ENCODE peak calls at places on chromosome 21, in nine cellular contexts. Q is activated naive CD4-positive, alpha-beta T cell treated with anti-CD3 and anti-CD28 coated beads, Interleukin-2, amount 10 ng/mL, durations not matched to agents 7 days and 5 days; F is cardiac fibroblast; J is HFFc6; W is heart left ventricle; P is GM23248; G is NCI-H1105; I is putamen; L is T-helper 17 cell. Z is an unnamed sample.
A peak's percentile ranks its signal among the peaks of the same experiment; 100 is the strongest.

GRCh38 chr21:36630485-36631206 is 68.3 kb upstream of the SIM2 start:
- DNase-seq in Q (peak; percentile 69), F (peak; percentile 65), J (no peak), W (peak; percentile 75), P (peak; percentile 66), G (peak; percentile 58), I (peak; percentile 30), L (peak; percentile 39), Z (peak; percentile 33)

GRCh38 chr21:14541840-14542495 is 4.1 kb downstream of the SAMSN1 start:
- DNase-seq in Q (peak; percentile 33), F (peak; percentile 62), J (no peak), W (no peak), P (no peak), G (no peak), I (no peak), L (no peak), Z (no peak)

GRCh38 chr21:38303300-38303699 is 46.5 kb downstream of the KCNJ15 start:
- DNase-seq in Q (no peak), F (peak; percentile 96), J (peak; percentile 87), W (no peak), P (peak; percentile 98), G (no peak), I (no peak), L (no peak), Z (peak; percentile 93)

GRCh38 chr21:45497846-45498645 is 44.2 kb downstream of the SLC19A1 start:
- DNase-seq in Q (no peak), F (no peak), J (no peak), W (peak; percentile 40), P (no peak), G (no peak), I (no peak), L (peak; percentile 6), Z (no peak)

GRCh38 chr21:42829954-42830353 is 49.4 kb downstream of the WDR4 start:
- DNase-seq in Q (no peak), F (no peak), J (no peak), W (no peak), P (no peak), G (no peak), I (no peak), L (no peak), Z (no peak)

GRCh38 chr21:36980280-36981048 is 14.0 kb upstream of the HLCS start:
- DNase-seq in Q (peak; percentile 29), F (peak; percentile 45), J (no peak), W (peak; percentile 69), P (peak; percentile 58), G (peak; percentile 55), I (no peak), L (no peak), Z (no peak)

GRCh38 chr21:41162111-41162510 is 5.8 kb upstream of the BACE2 start:
- DNase-seq in Q (no peak), F (no peak), J (no peak), W (no peak), P (no peak), G (no peak), I (no peak), L (no peak), Z (no peak)

GRCh38 chr21:34867785-34868184 is 181.3 kb downstream of the RUNX1 start:
- DNase-seq in Q (no peak), F (no peak), J (no peak), W (no peak), P (no peak), G (no peak), I (no peak), L (no peak), Z (no peak)

GRCh38 chr21:46393451-46393940 is 65.2 kb upstream of the DIP2A start:
- DNase-seq in Q (no peak), F (no peak), J (no peak), W (peak; percentile 54), P (peak; percentile 2), G (no peak), I (no peak), L (no peak), Z (no peak)

GRCh38 chr21:29682800-29683199 is 257.0 kb downstream of the GRIK1 start:
- DNase-seq in Q (no peak), F (no peak), J (no peak), W (no peak), P (no peak), G (no peak), I (no peak), L (no peak), Z (no peak)

GRCh38 chr21:42118901-42119300 is 47.8 kb downstream of the UMODL1 start:
- DNase-seq in Q (peak; percentile 41), F (no peak), J (no peak), W (peak; percentile 55), P (peak; percentile 17), G (no peak), I (no peak), L (no peak), Z (no peak)

GRCh38 chr21:35911412-35912191 is 148.7 kb downstream of the SETD4 start:
- DNase-seq in Q (no peak), F (no peak), J (no peak), W (no peak), P (no peak), G (no peak), I (no peak), L (no peak), Z (no peak)

GRCh38 chr21:15775291-15775690 is 45.5 kb downstream of the USP25 start:
- DNase-seq in Q (no peak), F (no peak), J (no peak), W (no peak), P (peak; percentile 23), G (no peak), I (no peak), L (no peak), Z (no peak)

GRCh38 chr21:35648512-35648911 is 411.8 kb downstream of the SETD4 start:
- DNase-seq in Q (no peak), F (no peak), J (no peak), W (no peak), P (no peak), G (peak; percentile 30), I (no peak), L (no peak), Z (no peak)

GRCh38 chr21:43198376-43198775 is 29.6 kb downstream of the CRYAA start:
- DNase-seq in Q (no peak), F (no peak), J (no peak), W (no peak), P (no peak), G (no peak), I (no peak), L (no peak), Z (no peak)

GRCh38 chr21:43900078-43900385 is 35.0 kb downstream of the AGPAT3 start:
- DNase-seq in Q (no peak), F (no peak), J (no peak), W (no peak), P (no peak), G (no peak), I (no peak), L (no peak), Z (peak; percentile 1)

GRCh38 chr21:24693779-24694178 is 913.5 kb downstream of the MRPL39 start:
- DNase-seq in Q (no peak), F (no peak), J (no peak), W (no peak), P (no peak), G (no peak), I (peak; percentile 49), L (no peak), Z (no peak)

GRCh38 chr21:41900401-41900800 is 21.3 kb upstream of the PRDM15 start:
- DNase-seq in Q (no peak), F (no peak), J (no peak), W (no peak), P (no peak), G (no peak), I (no peak), L (no peak), Z (no peak)

GRCh38 chr21:26850116-26850643 is 5.0 kb upstream of the ADAMTS1 start:
- DNase-seq in Q (no peak), F (peak; percentile 80), J (peak; percentile 48), W (no peak), P (peak; percentile 60), G (no peak), I (peak; percentile 74), L (no peak), Z (no peak)

GRCh38 chr21:42623684-42624083 is 29.7 kb upstream of the PDE9A start:
- DNase-seq in Q (no peak), F (no peak), J (no peak), W (no peak), P (no peak), G (no peak), I (no peak), L (no peak), Z (no peak)

GRCh38 chr21:44513389-44514217 is 26.4 kb downstream of the KRTAP10-1 start:
- DNase-seq in Q (no peak), F (no peak), J (no peak), W (peak; percentile 47), P (no peak), G (peak; percentile 90), I (no peak), L (no peak), Z (no peak)

GRCh38 chr21:43196789-43197188 is 28.0 kb downstream of the CRYAA start:
- DNase-seq in Q (no peak), F (peak; percentile 46), J (no peak), W (peak; percentile 29), P (no peak), G (no peak), I (no peak), L (no peak), Z (no peak)

GRCh38 chr21:20424943-20425342 is 573.3 kb upstream of the NCAM2 start:
- DNase-seq in Q (no peak), F (no peak), J (no peak), W (no peak), P (no peak), G (no peak), I (no peak), L (no peak), Z (no peak)

GRCh38 chr21:35611752-35612151 is 448.6 kb downstream of the SETD4 start:
- DNase-seq in Q (no peak), F (peak; percentile 14), J (peak; percentile 39), W (no peak), P (no peak), G (no peak), I (no peak), L (no peak), Z (no peak)

GRCh38 chr21:14773777-14774345 is 227.7 kb upstream of the SAMSN1 start:
- DNase-seq in Q (peak; percentile 72), F (peak; percentile 76), J (no peak), W (no peak), P (peak; percentile 21), G (no peak), I (peak; percentile 1), L (peak; percentile 18), Z (peak; percentile 66)

GRCh38 chr21:45618287-45618686 is 25.2 kb upstream of the PCBP3 start:
- DNase-seq in Q (no peak), F (peak; percentile 69), J (no peak), W (no peak), P (peak; percentile 67), G (no peak), I (no peak), L (no peak), Z (peak; percentile 46)

GRCh38 chr21:37249112-37249904 is 17.8 kb downstream of the VPS26C start:
- DNase-seq in Q (no peak), F (no peak), J (no peak), W (no peak), P (no peak), G (no peak), I (no peak), L (no peak), Z (no peak)

GRCh38 chr21:43004926-43005325 is 30.6 kb downstream of the PKNOX1 start:
- DNase-seq in Q (no peak), F (no peak), J (no peak), W (no peak), P (no peak), G (no peak), I (no peak), L (no peak), Z (no peak)

GRCh38 chr21:27275294-27275927 is 308.5 kb upstream of the ADAMTS5 start:
- DNase-seq in Q (no peak), F (peak; percentile 90), J (peak; percentile 64), W (no peak), P (peak; percentile 84), G (no peak), I (peak; percentile 36), L (no peak), Z (no peak)

GRCh38 chr21:45155910-45156309 is 81.5 kb downstream of the ADARB1 start:
- DNase-seq in Q (no peak), F (no peak), J (no peak), W (no peak), P (no peak), G (no peak), I (no peak), L (no peak), Z (no peak)

GRCh38 chr21:27787046-27787445 is 820.2 kb upstream of the ADAMTS5 start:
- DNase-seq in Q (no peak), F (peak; percentile 70), J (no peak), W (no peak), P (peak; percentile 18), G (no peak), I (no peak), L (no peak), Z (no peak)

Z was measured in tibial artery.